ENCODE peak calls at places on chromosomes 1 and 21, in ten cellular contexts. P is GM04503; U is GM12891; I is NCI-H524; Y is activated CD8-positive, alpha-beta T cell treated with anti-CD3 and anti-CD28 coated beads for 36 hours; W is NCI-H2171 treated with DMSO at 0.1 percent for 48 hours; K is NCI-H2107; J is cerebellar cortex; G is GM04504; T is HS-27A. A is an unnamed sample.

GRCh38 chr1:62687421-62687902 is 724 bp downstream of the DOCK7 start:
- DNase-seq in P (no peak), U (peak; percentile 34), I (peak; percentile 48), Y (peak; percentile 13), W (peak; percentile 74), K (no peak), J (peak; percentile 55), G (no peak), T (no peak), A (peak; percentile 44)

GRCh38 chr1:3598051-3598471 is 13.2 kb downstream of the MEGF6 start:
- DNase-seq in P (no peak), U (no peak), I (no peak), Y (no peak), W (no peak), K (no peak), J (no peak), G (no peak), T (no peak), A (no peak)

GRCh38 chr1:94725566-94725965 is 94.6 kb upstream of the SLC44A3 start:
- DNase-seq in P (no peak), U (no peak), I (no peak), Y (no peak), W (no peak), K (no peak), J (no peak), G (no peak), T (peak; percentile 86), A (no peak)

GRCh38 chr1:154155282-154155681 is 409 bp upstream of the NUP210L start:
- DNase-seq in P (no peak), U (no peak), I (no peak), Y (no peak), W (no peak), K (no peak), J (no peak), G (no peak), T (no peak), A (peak; percentile 34)

GRCh38 chr21:33947451-33948095 is 32.0 kb upstream of the ATP5PO start:
- DNase-seq in P (peak; percentile 86), U (no peak), I (peak; percentile 43), Y (peak; percentile 94), W (peak; percentile 18), K (peak; percentile 64), J (peak; percentile 94), G (peak; percentile 91), T (peak; percentile 95), A (peak; percentile 97)

GRCh38 chr21:25700741-25701140 is 34.0 kb downstream of the ATP5PF start:
- DNase-seq in P (no peak), U (no peak), I (no peak), Y (no peak), W (no peak), K (no peak), J (no peak), G (no peak), T (no peak), A (no peak)

GRCh38 chr1:171645553-171646336 is 6.7 kb downstream of the MYOC start:
- DNase-seq in P (peak; percentile 97), U (no peak), I (peak; percentile 76), Y (no peak), W (peak; percentile 75), K (no peak), J (peak; percentile 99), G (peak; percentile 97), T (no peak), A (peak; percentile 17)

GRCh38 chr1:227891223-227891954 is 56.3 kb downstream of the WNT9A start:
- DNase-seq in P (no peak), U (peak; percentile 14), I (no peak), Y (peak; percentile 0), W (no peak), K (no peak), J (no peak), G (no peak), T (no peak), A (no peak)

GRCh38 chr1:221392453-221392852 is 349.4 kb downstream of the DUSP10 start:
- DNase-seq in P (peak; percentile 93), U (no peak), I (no peak), Y (no peak), W (no peak), K (no peak), J (no peak), G (peak; percentile 81), T (peak; percentile 79), A (peak; percentile 78)

GRCh38 chr1:201792534-201793305 is 36.2 kb upstream of the IPO9 start:
- DNase-seq in P (peak; percentile 57), U (peak; percentile 55), I (peak; percentile 78), Y (peak; percentile 66), W (peak; percentile 79), K (peak; percentile 81), J (peak; percentile 86), G (peak; percentile 83), T (peak; percentile 62), A (peak; percentile 87)

GRCh38 chr1:204196068-204196795 is at the start of gene KISS1:
- DNase-seq in P (no peak), U (no peak), I (no peak), Y (no peak), W (no peak), K (no peak), J (no peak), G (no peak), T (no peak), A (no peak)

GRCh38 chr1:33985166-33985565 is 121.3 kb downstream of the HMGB4 start:
- DNase-seq in P (no peak), U (no peak), I (no peak), Y (no peak), W (no peak), K (no peak), J (peak; percentile 78), G (no peak), T (no peak), A (peak; percentile 64)

GRCh38 chr1:63116016-63116415 is 206.4 kb upstream of the FOXD3 start:
- DNase-seq in P (no peak), U (no peak), I (no peak), Y (no peak), W (no peak), K (no peak), J (no peak), G (no peak), T (no peak), A (no peak)

GRCh38 chr1:201090536-201090935 is 21.7 kb downstream of the CACNA1S start:
- DNase-seq in P (peak; percentile 8), U (no peak), I (no peak), Y (no peak), W (no peak), K (no peak), J (no peak), G (no peak), T (no peak), A (no peak)

GRCh38 chr1:158037876-158038359 is 44.5 kb downstream of the KIRREL1 start:
- DNase-seq in P (no peak), U (no peak), I (peak; percentile 65), Y (no peak), W (no peak), K (no peak), J (no peak), G (peak; percentile 47), T (no peak), A (peak; percentile 53)

GRCh38 chr21:44960141-44961092 is 20.6 kb downstream of the SLX9 start:
- DNase-seq in P (no peak), U (no peak), I (no peak), Y (no peak), W (no peak), K (no peak), J (no peak), G (no peak), T (no peak), A (no peak)

GRCh38 chr1:94924967-94925366 is 1.9 kb downstream of the CNN3 start:
- DNase-seq in P (no peak), U (no peak), I (no peak), Y (no peak), W (no peak), K (no peak), J (peak; percentile 28), G (no peak), T (no peak), A (peak; percentile 65)

GRCh38 chr1:84755216-84755615 is 65.0 kb upstream of the SSX2IP start:
- DNase-seq in P (no peak), U (no peak), I (no peak), Y (no peak), W (no peak), K (no peak), J (no peak), G (no peak), T (no peak), A (no peak)

GRCh38 chr1:8794605-8795004 is 22.8 kb downstream of the RERE start:
- DNase-seq in P (no peak), U (no peak), I (no peak), Y (peak; percentile 10), W (peak; percentile 56), K (no peak), J (no peak), G (no peak), T (no peak), A (no peak)

GRCh38 chr1:157532569-157532968 is 19.7 kb downstream of the FCRL5 start:
- DNase-seq in P (no peak), U (no peak), I (no peak), Y (no peak), W (no peak), K (no peak), J (no peak), G (no peak), T (no peak), A (no peak)

GRCh38 chr1:105072446-105072845 is 1322.7 kb downstream of the AMY1C start:
- DNase-seq in P (no peak), U (no peak), I (no peak), Y (no peak), W (no peak), K (no peak), J (no peak), G (no peak), T (no peak), A (no peak)

GRCh38 chr1:47875831-47876586 is 121.2 kb downstream of the TRABD2B start:
- DNase-seq in P (no peak), U (no peak), I (peak; percentile 78), Y (no peak), W (no peak), K (no peak), J (no peak), G (no peak), T (no peak), A (peak; percentile 7)

GRCh38 chr1:174258148-174258550 is 98.8 kb downstream of the RABGAP1L start:
- DNase-seq in P (no peak), U (no peak), I (peak; percentile 53), Y (peak; percentile 59), W (peak; percentile 40), K (peak; percentile 5), J (peak; percentile 64), G (peak; percentile 10), T (peak; percentile 20), A (peak; percentile 49)

GRCh38 chr1:24898152-24898908 is 31.7 kb downstream of the RUNX3 start:
- DNase-seq in P (no peak), U (peak; percentile 75), I (no peak), Y (peak; percentile 78), W (no peak), K (no peak), J (peak; percentile 19), G (no peak), T (no peak), A (peak; percentile 15)

GRCh38 chr1:198656500-198656932 is 17.7 kb downstream of the PTPRC start:
- DNase-seq in P (no peak), U (no peak), I (peak; percentile 28), Y (peak; percentile 84), W (no peak), K (no peak), J (no peak), G (no peak), T (no peak), A (no peak)

GRCh38 chr1:184422490-184423233 is 35.8 kb downstream of the C1orf21 start:
- DNase-seq in P (no peak), U (no peak), I (no peak), Y (no peak), W (no peak), K (no peak), J (no peak), G (no peak), T (no peak), A (no peak)

GRCh38 chr1:37501661-37502060 is 12.9 kb downstream of the MEAF6 start:
- DNase-seq in P (no peak), U (no peak), I (no peak), Y (no peak), W (no peak), K (no peak), J (no peak), G (no peak), T (no peak), A (no peak)

GRCh38 chr1:157045251-157046218 is at the start of gene ARHGEF11:
- DNase-seq in P (peak; percentile 49), U (peak; percentile 52), I (peak; percentile 75), Y (peak; percentile 16), W (peak; percentile 66), K (peak; percentile 68), J (peak; percentile 85), G (peak; percentile 82), T (peak; percentile 47), A (peak; percentile 89)